ENCODE peak calls at places on chromosomes 11 and 22, in seven cellular contexts. F, T, L, V, M, D and U are unnamed samples.

GRCh38 chr11:63007920-63008319 is 7.7 kb downstream of the SLC22A8 start:
- DNase-seq in M (no peak), D (no peak), L (no peak), V (no peak), F (no peak), T (no peak), U (no peak)

GRCh38 chr22:41821449-41822030 is 11.4 kb upstream of the SREBF2 start:
- DNase-seq in D (no peak), V (no peak), F (no peak), M (no peak), L (no peak), T (no peak), U (no peak)

GRCh38 chr11:134476435-134477021 is 64.5 kb upstream of the B3GAT1 start:
- DNase-seq in V (no peak), F (peak; percentile 88), D (no peak), M (peak; percentile 12), T (no peak), L (no peak), U (no peak)

GRCh38 chr11:18019650-18020049 is 6.8 kb upstream of the SERGEF start:
- DNase-seq in M (no peak), V (no peak), T (no peak), D (no peak), F (no peak), L (no peak), U (no peak)

GRCh38 chr11:60193687-60194433 is 11.0 kb upstream of the MS4A6A start:
- DNase-seq in L (no peak), F (peak; percentile 87), T (peak; percentile 37), M (no peak), D (peak; percentile 11), V (peak; percentile 68), U (peak; percentile 30)

GRCh38 chr22:35627267-35628041 is 10.3 kb upstream of the MB start:
- DNase-seq in M (peak; percentile 91), V (peak; percentile 87), D (peak; percentile 25), F (peak; percentile 85), T (peak; percentile 29), L (peak; percentile 88), U (peak; percentile 63)

GRCh38 chr11:2825261-2825885 is 60.2 kb downstream of the CDKN1C start:
- DNase-seq in V (peak; percentile 81), T (no peak), D (no peak), F (no peak), M (peak; percentile 65), L (peak; percentile 92), U (no peak)

GRCh38 chr11:102780491-102780918 is at the start of gene MMP10:
- DNase-seq in T (no peak), D (no peak), V (no peak), L (no peak), M (no peak), F (peak; percentile 86), U (no peak)

GRCh38 chr11:59172345-59173079 is 580 bp downstream of the DTX4 start:
- DNase-seq in F (peak; percentile 52), D (peak; percentile 47), T (no peak), M (peak; percentile 69), V (peak; percentile 22), L (no peak), U (peak; percentile 11)

GRCh38 chr11:21988477-21988876 is 204.4 kb upstream of the ANO5 start:
- DNase-seq in L (no peak), M (no peak), D (no peak), F (no peak), T (no peak), V (no peak), U (no peak)

GRCh38 chr11:118917488-118918127 is 8.1 kb downstream of the BCL9L start:
- DNase-seq in T (peak; percentile 60), D (no peak), M (peak; percentile 89), L (peak; percentile 94), F (no peak), V (peak; percentile 64), U (peak; percentile 72)

GRCh38 chr11:46308632-46309419 is 31.4 kb downstream of the CREB3L1 start:
- DNase-seq in L (no peak), T (peak; percentile 44), F (peak; percentile 94), D (peak; percentile 8), V (peak; percentile 73), M (peak; percentile 83), U (peak; percentile 73)

GRCh38 chr11:97740783-97741151 is 1280.0 kb upstream of the CNTN5 start:
- DNase-seq in V (no peak), M (no peak), D (no peak), F (no peak), T (no peak), L (no peak), U (no peak)

GRCh38 chr22:47113880-47114415 is 351.5 kb downstream of the TBC1D22A start:
- DNase-seq in T (no peak), F (no peak), M (no peak), L (no peak), D (no peak), V (no peak), U (no peak)

GRCh38 chr11:123180574-123180973 is 14.5 kb downstream of the CLMP start:
- DNase-seq in L (no peak), T (no peak), M (no peak), V (no peak), D (no peak), F (no peak), U (no peak)
- H3K27ac ChIP-seq in L (no peak overlapping the region), T (no peak overlapping the region), M (peak overlapping the region; percentile 31), V (no peak overlapping the region), D (no peak overlapping the region), F (peak overlapping the region; percentile 47), U (no peak overlapping the region)

DNA sequence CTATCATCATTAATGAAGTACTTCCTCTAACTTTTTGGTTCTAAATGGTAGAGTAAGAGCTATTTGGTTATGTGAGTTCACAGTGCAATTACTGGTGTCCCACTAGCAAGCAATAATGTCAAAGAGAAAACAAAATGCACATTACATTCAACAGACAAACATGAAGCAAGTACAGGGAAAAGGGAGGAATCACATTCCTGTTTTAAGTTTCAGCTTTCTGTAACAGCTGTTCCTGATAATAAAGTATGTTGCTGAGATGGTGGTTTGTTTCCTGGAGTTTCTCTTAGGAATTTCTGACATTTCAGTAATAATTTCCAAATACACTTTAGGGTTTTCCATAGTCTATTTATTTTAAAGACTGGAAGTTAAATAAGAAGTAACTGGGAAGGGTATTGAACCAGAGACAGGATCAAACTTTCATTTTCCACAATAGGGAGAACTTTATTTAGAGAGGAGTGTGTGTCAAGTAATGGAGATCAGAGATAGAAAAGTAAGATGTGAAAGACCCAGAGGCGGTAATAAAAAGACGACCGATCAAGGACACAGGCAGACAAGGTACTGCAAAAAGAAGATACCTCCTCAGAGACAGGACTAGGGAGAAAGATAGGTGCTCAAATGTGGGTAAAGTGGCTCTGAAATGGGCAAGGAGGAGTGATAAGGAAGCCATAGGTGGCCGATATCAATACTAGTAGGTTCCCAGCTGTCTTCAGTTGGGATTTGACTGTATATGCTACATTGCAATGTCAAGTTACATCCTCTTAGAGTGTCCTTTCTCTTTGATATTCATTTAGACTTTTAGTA is 20.8 kb upstream of the CLNS1A start:
- DNase-seq in F (no peak), D (no peak), M (no peak), L (no peak), V (no peak), T (no peak), U (no peak)
- H3K27ac ChIP-seq in F (no peak overlapping the region), D (no peak overlapping the region), M (no peak overlapping the region), L (no peak overlapping the region), V (no peak overlapping the region), T (no peak overlapping the region), U (no peak overlapping the region)

DNA sequence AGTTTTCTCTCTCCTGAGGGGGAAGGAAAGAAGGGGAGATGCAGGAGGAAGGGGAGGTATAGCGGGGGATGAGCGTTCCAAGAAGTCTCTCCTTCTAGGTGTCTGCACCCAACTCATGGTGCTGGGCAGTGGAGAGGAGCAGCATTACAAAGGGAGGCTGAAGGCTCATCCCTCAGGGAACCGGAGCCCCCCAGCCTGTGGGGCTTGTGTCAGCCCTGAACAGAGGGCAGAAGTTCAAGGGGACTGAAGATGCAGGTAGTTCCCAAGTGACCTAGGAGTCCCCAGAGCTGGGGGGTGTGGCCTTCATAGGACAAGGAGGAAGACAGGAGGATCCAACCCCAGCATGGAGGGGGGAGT is 1.8 kb downstream of the C11orf68 start:
- DNase-seq in L (no peak), M (no peak), V (no peak), F (no peak), D (no peak), T (no peak), U (no peak)
- H3K27ac ChIP-seq in L (peak overlapping the region; percentile 98), M (no peak overlapping the region), V (no peak overlapping the region), F (no peak overlapping the region), D (no peak overlapping the region), T (no peak overlapping the region), U (no peak overlapping the region)

GRCh38 chr11:64677441-64678023 is 45.5 kb downstream of the NRXN2 start:
- DNase-seq in V (no peak), L (no peak), D (no peak), M (no peak), F (no peak), T (no peak), U (no peak)

GRCh38 chr11:64676253-64676615 is 46.8 kb downstream of the NRXN2 start:
- DNase-seq in L (no peak), D (no peak), F (no peak), V (no peak), M (no peak), T (no peak), U (no peak)

GRCh38 chr11:64674774-64675173 is 48.2 kb downstream of the NRXN2 start:
- DNase-seq in T (no peak), M (no peak), V (no peak), L (no peak), F (no peak), D (no peak), U (no peak)

GRCh38 chr11:64673279-64673678 is 49.7 kb downstream of the NRXN2 start:
- DNase-seq in F (no peak), D (no peak), T (no peak), V (no peak), L (no peak), M (no peak), U (no peak)

GRCh38 chr11:64675417-64676252 is 47.4 kb downstream of the NRXN2 start:
- DNase-seq in T (no peak), M (no peak), F (no peak), V (peak; percentile 50), L (peak; percentile 95), D (peak; percentile 70), U (no peak)
- H3K27ac ChIP-seq in T (no peak overlapping the region), M (no peak overlapping the region), F (no peak overlapping the region), V (no peak overlapping the region), L (peak overlapping the region; percentile 84), D (peak overlapping the region; percentile 75), U (no peak overlapping the region)

GRCh38 chr11:95925011-95925410 is 1.1 kb upstream of the MTMR2 start:
- DNase-seq in V (no peak), T (no peak), L (no peak), D (no peak), M (no peak), F (peak; percentile 23), U (no peak)
- H3K27ac ChIP-seq in V (no peak overlapping the region), T (no peak overlapping the region), L (no peak overlapping the region), D (no peak overlapping the region), M (no peak overlapping the region), F (peak overlapping the region; percentile 96), U (no peak overlapping the region)